ENCODE peak calls at places on chromosomes 1 and 21, in eight cellular contexts. D, T, L, O, K, H, P and E are unnamed samples.
A peak's percentile ranks its signal among the peaks of the same experiment; 100 is the strongest.

GRCh38 chr1:157521056-157521455 is 31.3 kb downstream of the FCRL5 start:
- DNase-seq in D (no peak), T (no peak), L (no peak), O (no peak), K (no peak), H (no peak), P (no peak), E (no peak)

GRCh38 chr1:165897326-165898303 is 70.2 kb downstream of the UCK2 start:
- DNase-seq in D (no peak), T (no peak), L (no peak), O (no peak), K (no peak), H (no peak), P (no peak), E (no peak)

GRCh38 chr1:222310830-222311229 is 237.1 kb downstream of the HHIPL2 start:
- DNase-seq in D (no peak), T (peak; percentile 60), L (no peak), O (no peak), K (no peak), H (no peak), P (no peak), E (no peak)

GRCh38 chr1:170596701-170597100 is 64.7 kb downstream of the GORAB start:
- DNase-seq in D (no peak), T (no peak), L (no peak), O (no peak), K (no peak), H (no peak), P (no peak), E (no peak)

GRCh38 chr1:62321438-62321837 is 2.2 kb upstream of the KANK4 start:
- DNase-seq in D (no peak), T (no peak), L (no peak), O (no peak), K (no peak), H (no peak), P (no peak), E (peak; percentile 56)

GRCh38 chr1:234980657-234981396 is 147.8 kb downstream of the TOMM20 start:
- DNase-seq in D (peak; percentile 95), T (peak; percentile 59), L (peak; percentile 67), O (no peak), K (peak; percentile 60), H (peak; percentile 74), P (peak; percentile 44), E (no peak)

GRCh38 chr1:55813619-55814018 is 598.5 kb upstream of the USP24 start:
- DNase-seq in D (no peak), T (no peak), L (no peak), O (no peak), K (no peak), H (no peak), P (no peak), E (no peak)

GRCh38 chr21:33232640-33233039 is 2.9 kb downstream of the IFNAR2 start:
- DNase-seq in D (no peak), T (no peak), L (no peak), O (no peak), K (no peak), H (no peak), P (no peak), E (no peak)

GRCh38 chr21:35113064-35113463 is 64.0 kb upstream of the RUNX1 start:
- DNase-seq in D (no peak), T (no peak), L (no peak), O (no peak), K (no peak), H (no peak), P (no peak), E (no peak)

GRCh38 chr1:61490924-61491323 is 234.0 kb downstream of the TM2D1 start:
- DNase-seq in D (no peak), T (no peak), L (no peak), O (no peak), K (no peak), H (no peak), P (no peak), E (no peak)

GRCh38 chr1:72062584-72062983 is 219.8 kb downstream of the NEGR1 start:
- DNase-seq in D (no peak), T (no peak), L (no peak), O (no peak), K (no peak), H (no peak), P (no peak), E (no peak)

GRCh38 chr1:211420845-211421454 is 71.0 kb downstream of the RD3 start:
- DNase-seq in D (no peak), T (no peak), L (no peak), O (no peak), K (no peak), H (no peak), P (no peak), E (no peak)

GRCh38 chr1:203440780-203441179 is 34.8 kb upstream of the PRELP start:
- DNase-seq in D (peak; percentile 92), T (peak; percentile 74), L (peak; percentile 84), O (no peak), K (no peak), H (no peak), P (no peak), E (no peak)

GRCh38 chr1:36966242-36966641 is 68.1 kb downstream of the GRIK3 start:
- DNase-seq in D (no peak), T (no peak), L (no peak), O (no peak), K (no peak), H (no peak), P (no peak), E (no peak)

GRCh38 chr1:78553859-78554258 is 63.1 kb downstream of the PTGFR start:
- DNase-seq in D (no peak), T (no peak), L (no peak), O (no peak), K (no peak), H (no peak), P (no peak), E (no peak)

GRCh38 chr21:32484706-32485380 is 72.3 kb downstream of the EVA1C start:
- DNase-seq in D (no peak), T (peak; percentile 65), L (no peak), O (no peak), K (no peak), H (no peak), P (no peak), E (no peak)

GRCh38 chr1:26787381-26787705 is 407 bp upstream of the PIGV start:
- DNase-seq in D (no peak), T (no peak), L (no peak), O (peak; percentile 80), K (no peak), H (peak; percentile 59), P (peak; percentile 61), E (no peak)

GRCh38 chr1:45304311-45305081 is 22.2 kb upstream of the HPDL start:
- DNase-seq in D (peak; percentile 77), T (no peak), L (no peak), O (no peak), K (no peak), H (no peak), P (no peak), E (no peak)

GRCh38 chr1:70038025-70038424 is 167.4 kb downstream of the LRRC40 start:
- DNase-seq in D (no peak), T (no peak), L (no peak), O (no peak), K (no peak), H (no peak), P (no peak), E (no peak)